ENCODE peak calls at places on chromosomes 2 and 18, in ten cellular contexts. One of them, this sample, is unnamed.

GRCh38 chr2:237733677-237734300 is 64.8 kb upstream of the RBM44 start:
- DNase-seq in cardiac muscle cell: peak
- DNase-seq in fibroblast of the aortic adventitia: no peak
- DNase-seq in astrocyte: no peak
- DNase-seq in hepatocyte: no peak
- DNase-seq in LoVo: no peak
- DNase-seq in IMR-90: no peak
- DNase-seq in foreskin melanocyte: no peak
- DNase-seq in dermis blood vessel endothelial cell: peak
- DNase-seq in NCI-H1092 treated with DMSO at 0.1 percent for 48 hours: peak
- DNase-seq in this sample: no peak

GRCh38 chr2:69298261-69298660 is 88.8 kb downstream of the GFPT1 start:
- DNase-seq in dermis blood vessel endothelial cell: peak
- DNase-seq in IMR-90: peak
- DNase-seq in fibroblast of the aortic adventitia: peak
- DNase-seq in foreskin melanocyte: peak
- DNase-seq in NCI-H1092 treated with DMSO at 0.1 percent for 48 hours: no peak
- DNase-seq in astrocyte: peak
- DNase-seq in cardiac muscle cell: no peak
- DNase-seq in hepatocyte: no peak
- DNase-seq in LoVo: peak
- DNase-seq in this sample: peak

GRCh38 chr18:24817150-24818068 is 357.0 kb downstream of the HRH4 start:
- DNase-seq in fibroblast of the aortic adventitia: no peak
- DNase-seq in NCI-H1092 treated with DMSO at 0.1 percent for 48 hours: no peak
- DNase-seq in foreskin melanocyte: no peak
- DNase-seq in astrocyte: no peak
- DNase-seq in dermis blood vessel endothelial cell: no peak
- DNase-seq in IMR-90: no peak
- DNase-seq in cardiac muscle cell: no peak
- DNase-seq in LoVo: no peak
- DNase-seq in hepatocyte: no peak
- DNase-seq in this sample: no peak

GRCh38 chr2:160282063-160282580 is 82.0 kb upstream of the ITGB6 start:
- DNase-seq in foreskin melanocyte: no peak
- DNase-seq in cardiac muscle cell: no peak
- DNase-seq in IMR-90: no peak
- DNase-seq in LoVo: no peak
- DNase-seq in fibroblast of the aortic adventitia: peak
- DNase-seq in NCI-H1092 treated with DMSO at 0.1 percent for 48 hours: no peak
- DNase-seq in astrocyte: peak
- DNase-seq in dermis blood vessel endothelial cell: no peak
- DNase-seq in hepatocyte: no peak
- DNase-seq in this sample: no peak

GRCh38 chr18:73258375-73259087 is 390.7 kb upstream of the NETO1 start:
- DNase-seq in LoVo: no peak
- DNase-seq in cardiac muscle cell: no peak
- DNase-seq in NCI-H1092 treated with DMSO at 0.1 percent for 48 hours: no peak
- DNase-seq in fibroblast of the aortic adventitia: no peak
- DNase-seq in hepatocyte: no peak
- DNase-seq in IMR-90: no peak
- DNase-seq in dermis blood vessel endothelial cell: no peak
- DNase-seq in astrocyte: no peak
- DNase-seq in foreskin melanocyte: no peak
- DNase-seq in this sample: no peak

GRCh38 chr2:71925268-71926097 is 222.2 kb downstream of the CYP26B1 start:
- DNase-seq in cardiac muscle cell: no peak
- DNase-seq in dermis blood vessel endothelial cell: no peak
- DNase-seq in foreskin melanocyte: no peak
- DNase-seq in IMR-90: no peak
- DNase-seq in hepatocyte: peak
- DNase-seq in LoVo: no peak
- DNase-seq in NCI-H1092 treated with DMSO at 0.1 percent for 48 hours: no peak
- DNase-seq in fibroblast of the aortic adventitia: no peak
- DNase-seq in astrocyte: no peak
- DNase-seq in this sample: peak

GRCh38 chr2:210188755-210189154 is 17.5 kb upstream of the KANSL1L start:
- DNase-seq in fibroblast of the aortic adventitia: no peak
- DNase-seq in dermis blood vessel endothelial cell: no peak
- DNase-seq in IMR-90: no peak
- DNase-seq in foreskin melanocyte: no peak
- DNase-seq in LoVo: no peak
- DNase-seq in hepatocyte: no peak
- DNase-seq in NCI-H1092 treated with DMSO at 0.1 percent for 48 hours: no peak
- DNase-seq in astrocyte: no peak
- DNase-seq in cardiac muscle cell: no peak
- DNase-seq in this sample: no peak

GRCh38 chr2:33145459-33145858 is 198.7 kb downstream of the LTBP1 start:
- DNase-seq in foreskin melanocyte: no peak
- DNase-seq in dermis blood vessel endothelial cell: no peak
- DNase-seq in fibroblast of the aortic adventitia: peak
- DNase-seq in astrocyte: no peak
- DNase-seq in NCI-H1092 treated with DMSO at 0.1 percent for 48 hours: no peak
- DNase-seq in IMR-90: peak
- DNase-seq in LoVo: no peak
- DNase-seq in cardiac muscle cell: no peak
- DNase-seq in hepatocyte: no peak
- DNase-seq in this sample: no peak

GRCh38 chr2:44170337-44170736 is 1.7 kb downstream of the PPM1B start:
- DNase-seq in dermis blood vessel endothelial cell: peak
- DNase-seq in NCI-H1092 treated with DMSO at 0.1 percent for 48 hours: no peak
- DNase-seq in foreskin melanocyte: peak
- DNase-seq in cardiac muscle cell: no peak
- DNase-seq in hepatocyte: peak
- DNase-seq in astrocyte: peak
- DNase-seq in LoVo: no peak
- DNase-seq in fibroblast of the aortic adventitia: peak
- DNase-seq in IMR-90: peak
- DNase-seq in this sample: peak

GRCh38 chr2:166375205-166375735 is 474 bp downstream of the SCN9A start:
- DNase-seq in fibroblast of the aortic adventitia: peak
- DNase-seq in hepatocyte: peak
- DNase-seq in LoVo: no peak
- DNase-seq in cardiac muscle cell: no peak
- DNase-seq in astrocyte: peak
- DNase-seq in dermis blood vessel endothelial cell: peak
- DNase-seq in IMR-90: peak
- DNase-seq in foreskin melanocyte: no peak
- DNase-seq in NCI-H1092 treated with DMSO at 0.1 percent for 48 hours: peak
- DNase-seq in this sample: peak

GRCh38 chr18:48139427-48140347 is 209.2 kb upstream of the SMAD2 start:
- DNase-seq in NCI-H1092 treated with DMSO at 0.1 percent for 48 hours: peak
- DNase-seq in dermis blood vessel endothelial cell: no peak
- DNase-seq in foreskin melanocyte: no peak
- DNase-seq in fibroblast of the aortic adventitia: no peak
- DNase-seq in LoVo: peak
- DNase-seq in cardiac muscle cell: peak
- DNase-seq in hepatocyte: no peak
- DNase-seq in IMR-90: no peak
- DNase-seq in astrocyte: no peak
- DNase-seq in this sample: no peak

GRCh38 chr18:23071285-23071684 is 64.0 kb upstream of the CABLES1 start:
- DNase-seq in fibroblast of the aortic adventitia: no peak
- DNase-seq in hepatocyte: no peak
- DNase-seq in dermis blood vessel endothelial cell: no peak
- DNase-seq in cardiac muscle cell: no peak
- DNase-seq in LoVo: no peak
- DNase-seq in IMR-90: peak
- DNase-seq in foreskin melanocyte: peak
- DNase-seq in NCI-H1092 treated with DMSO at 0.1 percent for 48 hours: no peak
- DNase-seq in astrocyte: peak
- DNase-seq in this sample: peak

GRCh38 chr2:37742286-37742685 is 70.8 kb upstream of the CDC42EP3 start:
- DNase-seq in dermis blood vessel endothelial cell: no peak
- DNase-seq in fibroblast of the aortic adventitia: peak
- DNase-seq in astrocyte: peak
- DNase-seq in cardiac muscle cell: no peak
- DNase-seq in foreskin melanocyte: no peak
- DNase-seq in LoVo: no peak
- DNase-seq in hepatocyte: no peak
- DNase-seq in IMR-90: peak
- DNase-seq in NCI-H1092 treated with DMSO at 0.1 percent for 48 hours: no peak
- DNase-seq in this sample: peak

GRCh38 chr2:70214365-70214764 is 23.5 kb upstream of the C2orf42 start:
- DNase-seq in foreskin melanocyte: no peak
- DNase-seq in LoVo: no peak
- DNase-seq in dermis blood vessel endothelial cell: no peak
- DNase-seq in hepatocyte: no peak
- DNase-seq in fibroblast of the aortic adventitia: no peak
- DNase-seq in cardiac muscle cell: no peak
- DNase-seq in NCI-H1092 treated with DMSO at 0.1 percent for 48 hours: no peak
- DNase-seq in IMR-90: no peak
- DNase-seq in astrocyte: no peak
- DNase-seq in this sample: no peak